ENCODE peak calls at places on chromosomes 13 and 19, in ten cellular contexts. E is brain microvascular endothelial cell; M is activated naive CD4-positive, alpha-beta T cell; Q is fibroblast of pulmonary artery; H is heart left ventricle; N is cardiac fibroblast; J is choroid plexus epithelial cell; F is caudate nucleus; G is AG10803; U is activated CD4-positive, alpha-beta T cell treated with anti-CD3 and anti-CD28 coated beads, Interleukin-2, amount 10 ng/mL, durations not matched to agents 7 days and 5 days. V is an unnamed sample.

GRCh38 chr13:42926555-42926954 is 65.5 kb downstream of the EPSTI1 start:
- DNase-seq in E (no peak), M (no peak), Q (peak), H (no peak), N (peak), J (peak), F (no peak), G (no peak), U (no peak), V (no peak)

GRCh38 chr13:32851083-32852064 is 164.8 kb upstream of the KL start:
- DNase-seq in E (peak), M (no peak), Q (no peak), H (no peak), N (no peak), J (peak), F (no peak), G (no peak), U (no peak), V (no peak)

GRCh38 chr19:48807590-48808308 is 3.1 kb downstream of the BCAT2 start:
- DNase-seq in E (no peak), M (no peak), Q (no peak), H (no peak), N (no peak), J (no peak), F (no peak), G (no peak), U (no peak), V (no peak)

GRCh38 chr13:29571876-29572570 is 23.5 kb downstream of the SLC7A1 start:
- DNase-seq in E (no peak), M (no peak), Q (no peak), H (no peak), N (no peak), J (no peak), F (no peak), G (no peak), U (no peak), V (no peak)

GRCh38 chr19:3210347-3211017 is 14.0 kb upstream of the CELF5 start:
- DNase-seq in E (peak), M (peak), Q (peak), H (peak), N (peak), J (peak), F (no peak), G (no peak), U (peak), V (no peak)

GRCh38 chr13:102587916-102588315 is 8.9 kb upstream of the TPP2 start:
- DNase-seq in E (no peak), M (no peak), Q (no peak), H (no peak), N (no peak), J (no peak), F (no peak), G (no peak), U (no peak), V (no peak)

GRCh38 chr19:16470541-16470910 is 1.2 kb downstream of the EPS15L1 start:
- DNase-seq in E (no peak), M (no peak), Q (no peak), H (no peak), N (peak), J (no peak), F (no peak), G (peak), U (no peak), V (no peak)

GRCh38 chr13:44174769-44175425 is 198.7 kb upstream of the SERP2 start:
- DNase-seq in E (peak), M (no peak), Q (peak), H (no peak), N (peak), J (peak), F (no peak), G (peak), U (no peak), V (no peak)

GRCh38 chr13:110925023-110925608 is 10.2 kb upstream of the ANKRD10 start:
- DNase-seq in E (no peak), M (no peak), Q (peak), H (no peak), N (no peak), J (peak), F (no peak), G (no peak), U (no peak), V (no peak)

GRCh38 chr13:50706505-50706904 is 137.0 kb downstream of the DLEU7 start:
- DNase-seq in E (no peak), M (no peak), Q (no peak), H (no peak), N (no peak), J (no peak), F (no peak), G (no peak), U (no peak), V (no peak)

GRCh38 chr19:49680473-49681351 is 3.6 kb downstream of the PRMT1 start:
- DNase-seq in E (peak), M (peak), Q (peak), H (peak), N (peak), J (peak), F (peak), G (peak), U (peak), V (peak)

GRCh38 chr19:14375582-14376291 is 5.5 kb upstream of the ADGRE5 start:
- DNase-seq in E (no peak), M (no peak), Q (peak), H (peak), N (peak), J (no peak), F (no peak), G (peak), U (no peak), V (no peak)

GRCh38 chr19:30087381-30088138 is 145.5 kb downstream of the URI1 start:
- DNase-seq in E (no peak), M (no peak), Q (no peak), H (peak), N (no peak), J (no peak), F (no peak), G (no peak), U (no peak), V (no peak)

GRCh38 chr19:31512403-31512970 is 163.3 kb upstream of the TSHZ3 start:
- DNase-seq in E (no peak), M (no peak), Q (no peak), H (no peak), N (no peak), J (no peak), F (no peak), G (no peak), U (no peak), V (no peak)

GRCh38 chr19:19460761-19461265 is 54.5 kb downstream of the TSSK6 start:
- DNase-seq in E (no peak), M (peak), Q (peak), H (peak), N (peak), J (no peak), F (no peak), G (peak), U (peak), V (peak)

GRCh38 chr19:19749332-19750130 is 16.6 kb upstream of the ZNF14 start:
- DNase-seq in E (no peak), M (no peak), Q (no peak), H (no peak), N (no peak), J (no peak), F (no peak), G (no peak), U (no peak), V (no peak)

GRCh38 chr13:35697281-35697680 is 220.8 kb upstream of the MAB21L1 start:
- DNase-seq in E (no peak), M (no peak), Q (no peak), H (no peak), N (no peak), J (no peak), F (no peak), G (peak), U (no peak), V (no peak)

GRCh38 chr19:38837304-38837626 is 5.7 kb upstream of the ECH1 start:
- DNase-seq in E (no peak), M (no peak), Q (no peak), H (no peak), N (no peak), J (no peak), F (no peak), G (no peak), U (no peak), V (no peak)

GRCh38 chr13:43478178-43478577 is 308.6 kb downstream of the ENOX1 start:
- DNase-seq in E (no peak), M (no peak), Q (no peak), H (no peak), N (no peak), J (no peak), F (no peak), G (no peak), U (no peak), V (no peak)

GRCh38 chr19:55616395-55616875 is 7.9 kb downstream of the ZNF784 start:
- DNase-seq in E (no peak), M (no peak), Q (no peak), H (peak), N (no peak), J (no peak), F (no peak), G (no peak), U (no peak), V (no peak)

GRCh38 chr19:33240181-33240771 is 14.6 kb upstream of the SLC7A10 start:
- DNase-seq in E (no peak), M (no peak), Q (no peak), H (peak), N (no peak), J (no peak), F (no peak), G (no peak), U (no peak), V (no peak)

GRCh38 chr19:16886305-16886880 is 2.4 kb upstream of the F2RL3 start:
- DNase-seq in E (peak), M (no peak), Q (peak), H (peak), N (peak), J (peak), F (no peak), G (peak), U (no peak), V (no peak)

GRCh38 chr19:7483720-7484201 is 5.1 kb downstream of the PEX11G start:
- DNase-seq in E (no peak), M (no peak), Q (peak), H (no peak), N (no peak), J (no peak), F (no peak), G (no peak), U (no peak), V (no peak)

GRCh38 chr13:40940841-40941240 is 78.3 kb downstream of the ELF1 start:
- DNase-seq in E (no peak), M (no peak), Q (peak), H (no peak), N (peak), J (no peak), F (no peak), G (peak), U (no peak), V (no peak)

GRCh38 chr19:6801397-6802086 is 29.0 kb downstream of the VAV1 start:
- DNase-seq in E (no peak), M (peak), Q (peak), H (peak), N (peak), J (peak), F (peak), G (no peak), U (peak), V (peak)

GRCh38 chr19:9456018-9456689 is 20.8 kb upstream of the ZNF266 start:
- DNase-seq in E (no peak), M (no peak), Q (no peak), H (no peak), N (no peak), J (no peak), F (no peak), G (no peak), U (no peak), V (no peak)

GRCh38 chr13:102901615-102902305 is 55.9 kb downstream of the ERCC5 start:
- DNase-seq in E (peak), M (no peak), Q (no peak), H (no peak), N (no peak), J (peak), F (no peak), G (no peak), U (no peak), V (no peak)

GRCh38 chr19:42131149-42132029 is 857 bp downstream of the POU2F2 start:
- DNase-seq in E (no peak), M (no peak), Q (no peak), H (no peak), N (no peak), J (no peak), F (no peak), G (no peak), U (no peak), V (no peak)

GRCh38 chr13:101202590-101202989 is 213.7 kb downstream of the NALCN start:
- DNase-seq in E (no peak), M (no peak), Q (no peak), H (no peak), N (no peak), J (no peak), F (no peak), G (no peak), U (no peak), V (no peak)

GRCh38 chr13:53200498-53201453 is 172.2 kb downstream of the OLFM4 start:
- DNase-seq in E (no peak), M (no peak), Q (peak), H (peak), N (no peak), J (peak), F (no peak), G (peak), U (no peak), V (no peak)

GRCh38 chr13:40330950-40331349 is 335.5 kb downstream of the FOXO1 start:
- DNase-seq in E (no peak), M (no peak), Q (no peak), H (no peak), N (no peak), J (no peak), F (no peak), G (no peak), U (no peak), V (no peak)

GRCh38 chr19:11382898-11383705 is 1.0 kb downstream of the EPOR start:
- DNase-seq in E (no peak), M (no peak), Q (peak), H (peak), N (peak), J (peak), F (no peak), G (no peak), U (peak), V (no peak)